ENCODE peak calls at places on chromosomes 6 and 20, in seven cellular contexts. F, Y, T, S, X, R and V are unnamed samples.

GRCh38 chr20:38130687-38131587 is 34.1 kb downstream of the TGM2 start:
- DNase-seq in Y (no peak), S (no peak), R (no peak), X (no peak), T (no peak), F (no peak), V (no peak)

GRCh38 chr6:8131265-8131897 is 29.0 kb upstream of the EEF1E1 start:
- DNase-seq in T (peak), X (peak), R (peak), S (peak), F (peak), Y (peak), V (peak)

GRCh38 chr6:46042355-46042999 is 26.8 kb upstream of the CLIC5 start:
- DNase-seq in X (no peak), S (peak), R (no peak), Y (no peak), F (peak), T (peak), V (no peak)

GRCh38 chr20:62702886-62703852 is 5.5 kb upstream of the NTSR1 start:
- DNase-seq in T (no peak), X (peak), S (peak), R (no peak), Y (peak), F (peak), V (peak)

GRCh38 chr6:10956776-10957175 is 69.9 kb downstream of the SYCP2L start:
- DNase-seq in Y (no peak), F (no peak), R (no peak), X (no peak), T (no peak), S (no peak), V (no peak)

GRCh38 chr6:2433686-2434085 is 188.3 kb upstream of the GMDS start:
- DNase-seq in R (no peak), X (no peak), S (no peak), Y (no peak), T (no peak), F (no peak), V (no peak)

GRCh38 chr6:167831281-167831680 is 4.6 kb downstream of the AFDN start:
- DNase-seq in X (no peak), R (no peak), Y (no peak), T (no peak), F (no peak), S (no peak), V (no peak)

GRCh38 chr20:16222859-16223411 is 350.3 kb downstream of the KIF16B start:
- DNase-seq in F (no peak), Y (no peak), X (no peak), R (no peak), T (no peak), S (no peak), V (no peak)

GRCh38 chr20:43388267-43389081 is 69.2 kb upstream of the SRSF6 start:
- DNase-seq in X (no peak), S (peak), T (no peak), R (no peak), Y (no peak), F (peak), V (no peak)

GRCh38 chr20:32681175-32682084 is 7.7 kb upstream of the C20orf203 start:
- DNase-seq in R (no peak), X (peak), Y (no peak), S (no peak), T (peak), F (no peak), V (no peak)

GRCh38 chr6:84785676-84786075 is 21.3 kb upstream of the TBX18 start:
- DNase-seq in S (peak), T (no peak), R (no peak), F (peak), Y (no peak), X (no peak), V (no peak)

GRCh38 chr6:149855040-149855654 is 9.0 kb downstream of the LRP11 start:
- DNase-seq in F (peak), R (no peak), T (no peak), S (peak), X (no peak), Y (peak), V (peak)

GRCh38 chr6:135117413-135117968 is 62.9 kb upstream of the HBS1L start:
- DNase-seq in R (no peak), T (no peak), X (no peak), F (no peak), S (no peak), Y (no peak), V (no peak)

GRCh38 chr20:31836853-31837608 is 8.4 kb downstream of the FOXS1 start:
- DNase-seq in F (no peak), X (no peak), Y (no peak), T (no peak), R (no peak), S (peak), V (no peak)

GRCh38 chr20:38156888-38157634 is 8.0 kb downstream of the TGM2 start:
- DNase-seq in S (no peak), F (no peak), Y (no peak), X (no peak), R (no peak), T (no peak), V (no peak)

GRCh38 chr20:51369503-51369902 is 173.0 kb downstream of the NFATC2 start:
- DNase-seq in Y (no peak), F (no peak), T (no peak), S (no peak), R (no peak), X (no peak), V (no peak)

GRCh38 chr6:4957521-4958231 is 46.2 kb downstream of the RPP40 start:
- DNase-seq in T (no peak), S (no peak), F (peak), X (no peak), R (no peak), Y (no peak), V (no peak)

GRCh38 chr6:73207221-73207837 is 18.0 kb downstream of the KHDC1L start:
- DNase-seq in T (no peak), F (no peak), Y (no peak), X (peak), R (no peak), S (no peak), V (no peak)

GRCh38 chr6:44831002-44831610 is 443.6 kb downstream of the CDC5L start:
- DNase-seq in X (no peak), R (no peak), Y (no peak), T (no peak), F (no peak), S (peak), V (peak)

GRCh38 chr6:3813150-3813780 is 35.9 kb upstream of the FAM50B start:
- DNase-seq in F (no peak), R (no peak), X (no peak), Y (no peak), S (peak), T (no peak), V (no peak)

GRCh38 chr20:63441136-63441776 is 31.2 kb downstream of the KCNQ2 start:
- DNase-seq in R (peak), X (no peak), Y (no peak), S (no peak), F (no peak), T (no peak), V (no peak)

GRCh38 chr20:31670371-31671228 is 32.9 kb downstream of the COX4I2 start:
- DNase-seq in T (no peak), S (no peak), Y (no peak), X (no peak), R (no peak), F (no peak), V (peak)

GRCh38 chr20:59783020-59784010 is 150.1 kb downstream of the SYCP2 start:
- DNase-seq in T (peak), R (no peak), F (peak), X (peak), Y (no peak), S (peak), V (peak)

GRCh38 chr6:5665173-5665572 is 341.6 kb downstream of the NRN1 start:
- DNase-seq in R (peak), T (peak), S (no peak), F (no peak), X (no peak), Y (no peak), V (no peak)

GRCh38 chr6:153024401-153025017 is 22.0 kb upstream of the MTRF1L start:
- DNase-seq in T (peak), F (peak), X (no peak), S (peak), R (peak), Y (no peak), V (no peak)

GRCh38 chr6:44016131-44016870 is 111.0 kb downstream of the MRPL14 start:
- DNase-seq in X (no peak), R (no peak), S (peak), T (no peak), Y (no peak), F (peak), V (peak)

GRCh38 chr20:6081236-6081635 is 27.4 kb upstream of the LRRN4 start:
- DNase-seq in S (peak), X (no peak), F (peak), T (no peak), Y (no peak), R (no peak), V (no peak)

GRCh38 chr20:48749437-48749836 is 78.4 kb downstream of the PREX1 start:
- DNase-seq in S (no peak), T (no peak), X (no peak), F (no peak), R (no peak), Y (no peak), V (no peak)
- H3K4me3 ChIP-seq in S (no peak), T (no peak), X (no peak), F (no peak), R (no peak), Y (no peak), V (no peak)

GRCh38 chr6:29656157-29656556 is 735 bp upstream of the MOG start:
- DNase-seq in T (no peak), Y (no peak), R (no peak), S (no peak), F (no peak), X (no peak), V (no peak)

GRCh38 chr6:29665942-29666825 is 9.3 kb downstream of the MOG start:
- DNase-seq in F (no peak), R (no peak), S (no peak), Y (no peak), T (no peak), X (no peak), V (no peak)

GRCh38 chr6:29663300-29664039 is 6.6 kb downstream of the MOG start:
- DNase-seq in X (no peak), Y (no peak), T (no peak), S (no peak), R (no peak), F (no peak), V (no peak)

GRCh38 chr6:29656798-29657197 is at the start of gene MOG:
- DNase-seq in F (no peak), R (no peak), X (no peak), S (no peak), Y (no peak), T (no peak), V (no peak)

DNA sequence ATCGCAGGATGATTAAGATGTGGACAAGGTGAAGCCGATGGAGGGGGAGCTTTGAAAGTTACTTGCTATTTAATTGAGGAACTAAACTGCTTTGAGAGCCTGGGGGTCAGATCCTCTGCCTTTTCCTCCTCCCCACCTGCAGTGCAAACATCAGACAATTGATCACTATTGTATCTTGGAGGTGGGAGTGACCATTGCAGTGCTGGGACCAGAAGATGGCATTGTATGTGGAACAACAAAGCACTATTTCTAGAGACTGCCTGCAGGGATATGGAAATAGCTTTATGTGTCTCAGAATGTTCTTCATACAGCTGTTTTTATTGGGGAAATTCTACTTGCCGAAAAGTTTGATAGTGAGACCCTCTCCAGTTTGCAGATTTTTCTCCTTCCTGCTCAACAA is 4.2 kb downstream of the MOG start:
- DNase-seq in T (no peak), X (no peak), Y (no peak), R (no peak), S (no peak), F (no peak), V (no peak)
- TF ChIP-seq CTCF in T (no peak), X (no peak), Y (no peak), R (no peak), S (no peak), F (no peak), V (no peak)

DNA sequence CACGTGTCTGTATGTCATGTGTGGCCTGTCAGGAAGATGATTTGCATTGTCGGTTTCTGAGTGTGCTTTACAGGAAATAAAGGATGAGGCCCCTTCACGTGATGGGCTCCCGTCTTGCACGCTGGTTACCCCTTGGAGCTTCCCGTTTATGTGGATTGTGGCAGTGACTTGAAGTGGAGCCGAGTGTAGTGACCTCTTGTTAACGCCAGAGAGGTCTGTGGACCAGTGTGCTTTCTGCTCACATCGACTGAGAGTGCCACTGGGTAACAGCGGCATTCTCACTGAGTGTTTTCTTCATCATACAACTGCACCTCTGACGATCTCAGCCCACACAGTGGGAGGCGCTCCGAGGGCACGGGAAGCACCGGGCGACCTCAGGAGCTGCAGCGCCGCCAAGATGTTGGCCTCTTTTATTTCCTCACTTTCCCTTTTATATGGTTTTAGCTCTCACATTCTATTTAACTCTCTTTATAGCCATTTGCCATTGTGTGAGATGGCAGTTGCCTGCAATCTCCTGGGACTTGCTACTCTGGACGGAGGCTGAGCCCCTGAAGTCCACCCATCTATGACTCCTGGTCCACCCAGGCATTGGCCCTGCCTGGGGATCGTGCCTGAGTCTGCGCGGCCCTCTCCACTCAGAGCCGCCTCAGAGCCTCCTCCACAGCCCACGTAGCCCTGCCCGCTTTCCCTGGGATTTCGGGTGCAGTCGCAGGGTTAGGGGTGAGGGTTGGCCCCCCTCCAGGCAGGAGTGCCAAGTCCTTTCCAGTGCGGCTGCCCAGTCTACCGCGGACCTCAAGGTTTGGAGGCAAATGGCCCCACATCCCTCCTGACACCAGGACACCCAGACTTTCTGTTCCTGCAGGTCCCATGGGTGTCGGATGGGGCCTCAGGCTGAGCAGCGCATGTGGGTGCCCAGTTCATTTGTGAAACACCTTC is 238.9 kb downstream of the ERMARD start:
- DNase-seq in T (peak), R (peak), F (no peak), Y (no peak), S (no peak), X (no peak), V (no peak)
- H3K4me3 ChIP-seq in T (peak), R (no peak), F (no peak), Y (no peak), S (no peak), X (no peak), V (no peak)

DNA sequence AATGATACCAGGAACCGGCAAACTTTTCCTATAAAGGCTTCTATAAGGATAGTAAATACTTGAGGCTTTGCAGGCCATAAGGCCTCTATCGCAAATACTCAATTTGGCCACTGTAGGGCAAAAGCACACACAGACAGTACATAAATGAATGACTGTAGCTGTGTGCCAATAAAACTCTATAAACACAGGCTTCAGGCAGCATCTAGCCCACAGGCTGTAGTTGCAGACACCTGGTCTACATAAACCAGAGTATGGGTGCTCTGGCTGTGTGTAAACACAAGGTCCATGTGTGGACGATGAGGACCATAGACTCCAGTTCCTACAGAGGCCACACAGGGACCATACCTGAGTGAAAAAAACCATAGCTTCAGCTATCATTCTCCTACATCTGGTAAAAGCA is 52.2 kb downstream of the ZMYND8 start:
- DNase-seq in F (peak), T (no peak), R (no peak), X (no peak), S (peak), Y (no peak), V (no peak)
- TF ChIP-seq CTCF in F (no peak), T (no peak), R (no peak), X (no peak), S (peak), Y (peak), V (no peak)

GRCh38 chr6:79702701-79703100 is 71.6 kb downstream of the SH3BGRL2 start:
- DNase-seq in Y (no peak), R (peak), S (no peak), X (no peak), T (no peak), F (no peak), V (no peak)
- H3K4me3 ChIP-seq in Y (no peak), R (no peak), S (no peak), X (no peak), T (no peak), F (no peak), V (no peak)

DNA sequence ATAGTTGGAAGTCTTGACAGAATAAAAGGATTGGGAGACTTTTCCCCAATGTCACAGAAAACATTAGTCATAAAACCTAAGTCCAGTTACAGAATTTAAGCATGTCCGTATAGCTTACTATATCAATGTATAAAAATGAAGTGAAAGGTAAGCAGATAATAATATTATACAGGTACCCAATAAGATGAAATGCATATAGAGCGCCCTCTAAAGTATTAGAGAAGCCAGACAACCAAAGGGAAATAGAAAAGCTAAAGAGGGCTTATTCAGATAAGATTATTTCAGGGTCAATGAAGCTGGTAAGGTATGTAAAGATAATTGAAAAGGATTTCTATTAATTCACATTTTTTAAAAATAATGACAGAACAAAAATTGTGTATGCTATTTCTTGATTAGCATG is 947.7 kb upstream of the MAP3K7 start:
- DNase-seq in R (no peak), T (no peak), X (no peak), Y (no peak), S (no peak), F (no peak), V (no peak)
- TF ChIP-seq CTCF in R (no peak), T (peak), X (no peak), Y (no peak), S (no peak), F (no peak), V (peak)

GRCh38 chr20:3679749-3680700 is 1.8 kb downstream of the ADAM33 start:
- DNase-seq in X (no peak), T (no peak), Y (peak), S (peak), F (peak), R (no peak), V (no peak)
- H3K4me3 ChIP-seq in X (no peak), T (no peak), Y (peak), S (peak), F (peak), R (no peak), V (no peak)

GRCh38 chr6:38178584-38178886 is 359.0 kb downstream of the ZFAND3 start:
- DNase-seq in F (no peak), R (no peak), S (no peak), Y (no peak), T (no peak), X (no peak), V (no peak)

GRCh38 chr6:38179794-38180430 is 360.4 kb downstream of the ZFAND3 start:
- DNase-seq in R (no peak), X (no peak), S (no peak), T (no peak), Y (no peak), F (no peak), V (no peak)

GRCh38 chr6:38180586-38180985 is 361.1 kb downstream of the ZFAND3 start:
- DNase-seq in R (no peak), Y (no peak), S (no peak), F (no peak), T (no peak), X (no peak), V (no peak)

GRCh38 chr6:38177885-38178583 is 358.5 kb downstream of the ZFAND3 start:
- DNase-seq in S (no peak), Y (no peak), F (no peak), T (no peak), X (no peak), R (no peak), V (no peak)

DNA sequence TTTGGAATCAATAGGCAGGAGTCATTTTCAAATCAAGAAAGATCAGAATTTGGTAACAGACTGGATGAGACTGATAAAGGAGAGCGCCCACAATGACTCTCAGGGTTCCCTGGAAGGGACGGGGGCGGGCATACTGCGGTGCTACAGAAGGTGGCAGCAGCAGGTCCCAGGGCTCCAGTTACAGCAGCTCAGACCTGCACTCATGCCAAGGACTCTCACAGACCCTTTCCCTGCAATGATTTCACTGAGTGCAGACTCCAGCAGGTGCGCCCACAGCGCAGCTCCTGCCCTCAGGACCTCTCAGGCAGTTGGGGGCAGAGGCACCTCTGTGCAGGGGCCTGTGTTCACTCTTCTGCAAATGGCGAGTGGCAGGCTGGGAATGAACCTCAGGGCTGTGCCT is 359.8 kb downstream of the ZFAND3 start:
- DNase-seq in F (no peak), T (no peak), S (no peak), R (no peak), Y (no peak), X (no peak), V (no peak)
- TF ChIP-seq CTCF in F (no peak), T (no peak), S (no peak), R (no peak), Y (no peak), X (no peak), V (no peak)

DNA sequence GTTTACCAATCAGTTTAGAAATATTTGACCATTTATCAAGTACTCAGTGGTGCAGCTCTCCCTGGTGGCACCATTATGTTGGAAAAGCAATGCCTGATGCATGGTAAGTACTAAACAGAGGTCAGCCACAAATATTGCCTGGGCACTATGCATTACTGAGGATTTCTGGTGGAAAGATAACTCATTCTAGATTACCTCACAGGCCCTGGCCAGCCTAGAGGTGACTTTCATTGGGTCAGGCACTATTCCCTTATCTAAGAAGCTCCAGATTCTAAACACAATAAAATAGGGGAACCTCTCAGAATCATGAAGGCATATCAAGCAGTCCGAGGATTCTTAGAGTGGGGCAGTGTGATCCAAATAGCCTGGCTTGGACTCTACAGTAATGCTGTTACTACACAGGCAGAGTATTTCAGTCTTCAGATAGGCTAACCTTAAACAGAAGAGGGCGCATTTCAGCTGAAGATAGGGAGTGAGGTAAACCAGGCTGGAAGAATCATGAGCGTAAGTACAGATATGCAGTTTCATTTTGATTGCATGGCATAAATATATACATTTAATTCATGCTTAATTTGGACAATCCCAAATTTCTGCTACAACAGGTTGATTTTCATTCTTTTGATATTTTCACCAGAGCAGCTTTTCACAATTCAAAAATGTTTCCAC is 12.1 kb downstream of the LGSN start:
- DNase-seq in T (peak), X (no peak), Y (peak), F (peak), S (peak), R (no peak), V (peak)
- H3K4me3 ChIP-seq in T (no peak), X (no peak), Y (no peak), F (no peak), S (peak), R (no peak), V (no peak)